ENCODE peak calls at places on chromosomes 2 and 18, in nine cellular contexts. U is endothelial cell, Q is bronchial epithelial cell, K is HFFc6, E is brain microvascular endothelial cell, D is A549, I is left ventricle myocardium superior, B is NCI-H2081, W is mucosa of descending colon. V is an unnamed sample.

GRCh38 chr18:30987479-30988241 is 54.9 kb downstream of the DSC3 start:
- DNase-seq in E (no peak), W (peak; percentile 69), K (no peak), D (peak; percentile 28), I (no peak), B (no peak), U (no peak), Q (peak; percentile 99), V (no peak)

GRCh38 chr2:85889648-85890281 is 975 bp upstream of the ST3GAL5 start:
- DNase-seq in E (no peak), K (no peak), D (no peak), W (peak; percentile 35), B (no peak), I (peak; percentile 50), U (no peak), Q (peak; percentile 15), V (no peak)

GRCh38 chr2:57373530-57373929 is 673.1 kb upstream of the VRK2 start:
- DNase-seq in Q (peak; percentile 85), I (no peak), B (no peak), W (no peak), D (no peak), U (no peak), E (peak; percentile 71), K (peak; percentile 84), V (no peak)

GRCh38 chr2:238426568-238427434 is at the start of gene ASB1:
- DNase-seq in K (peak; percentile 85), E (peak; percentile 92), Q (peak; percentile 70), U (peak; percentile 67), D (peak; percentile 62), I (peak; percentile 88), B (peak; percentile 81), W (peak; percentile 82), V (no peak)

GRCh38 chr18:68298340-68298739 is 416.6 kb downstream of the TMX3 start:
- DNase-seq in Q (no peak), I (no peak), W (no peak), B (peak; percentile 5), D (no peak), U (no peak), E (no peak), K (no peak), V (no peak)

GRCh38 chr2:54638103-54638502 is 85.4 kb upstream of the EML6 start:
- DNase-seq in E (no peak), D (no peak), W (no peak), K (no peak), U (no peak), I (no peak), B (no peak), Q (no peak), V (no peak)

GRCh38 chr2:39837856-39838453 is 58.9 kb upstream of the THUMPD2 start:
- DNase-seq in I (peak; percentile 29), W (peak; percentile 42), D (peak; percentile 44), Q (peak; percentile 49), U (no peak), B (no peak), K (peak; percentile 42), E (peak; percentile 53), V (no peak)

GRCh38 chr2:54409752-54410151 is 46.4 kb upstream of the SPTBN1 start:
- DNase-seq in B (no peak), I (no peak), Q (no peak), U (no peak), D (no peak), K (no peak), E (no peak), W (no peak), V (no peak)

GRCh38 chr2:216596234-216596985 is 36.8 kb upstream of the IGFBP2 start:
- DNase-seq in U (no peak), I (no peak), Q (no peak), K (peak; percentile 61), D (no peak), W (peak; percentile 47), E (peak; percentile 66), B (peak; percentile 91), V (no peak)

GRCh38 chr2:172106128-172106961 is 3.6 kb upstream of the DLX2 start:
- DNase-seq in K (peak; percentile 60), Q (no peak), I (peak; percentile 32), D (peak; percentile 82), W (no peak), U (no peak), B (no peak), E (no peak), V (peak; percentile 31)

GRCh38 chr2:19801367-19802087 is 100.3 kb downstream of the TTC32 start:
- DNase-seq in K (peak; percentile 95), W (no peak), I (peak; percentile 93), D (peak; percentile 95), U (no peak), Q (peak; percentile 92), E (peak; percentile 96), B (no peak), V (no peak)

GRCh38 chr2:219230201-219230540 is 565 bp downstream of the ANKZF1 start:
- DNase-seq in B (peak; percentile 28), Q (peak; percentile 55), W (peak; percentile 74), U (peak; percentile 61), I (peak; percentile 59), D (no peak), K (no peak), E (peak; percentile 44), V (no peak)

GRCh38 chr18:27181726-27182125 is 3.4 kb downstream of the CHST9 start:
- DNase-seq in I (no peak), K (no peak), D (no peak), U (no peak), E (no peak), B (peak; percentile 4), W (no peak), Q (no peak), V (no peak)

GRCh38 chr2:127025357-127026062 is 81.4 kb downstream of the BIN1 start:
- DNase-seq in E (peak; percentile 95), K (peak; percentile 79), D (peak; percentile 82), Q (peak; percentile 52), I (peak; percentile 76), U (peak; percentile 84), B (peak; percentile 92), W (peak; percentile 71), V (peak; percentile 65)

GRCh38 chr18:22001912-22002487 is 167.4 kb upstream of the GATA6 start:
- DNase-seq in U (no peak), I (no peak), K (no peak), W (peak; percentile 38), E (no peak), Q (no peak), B (no peak), D (no peak), V (no peak)

GRCh38 chr2:237482485-237482884 is 4.6 kb upstream of the MLPH start:
- DNase-seq in D (no peak), I (peak; percentile 88), E (no peak), W (peak; percentile 89), B (peak; percentile 39), Q (peak; percentile 59), K (no peak), U (no peak), V (peak; percentile 20)

GRCh38 chr2:75606851-75607798 is 39.5 kb upstream of the MRPL19 start:
- DNase-seq in K (peak; percentile 75), B (no peak), U (no peak), D (no peak), W (no peak), I (no peak), E (peak; percentile 83), Q (peak; percentile 73), V (no peak)

GRCh38 chr18:42730272-42730671 is 385.2 kb downstream of the RIT2 start:
- DNase-seq in Q (peak; percentile 7), K (no peak), W (no peak), B (no peak), U (no peak), I (no peak), D (no peak), E (no peak), V (no peak)

GRCh38 chr18:1585881-1586488 is 681.3 kb downstream of the ADCYAP1 start:
- DNase-seq in D (peak; percentile 0), E (peak; percentile 3), B (peak; percentile 58), W (no peak), U (no peak), K (peak; percentile 28), Q (peak; percentile 52), I (no peak), V (no peak)

GRCh38 chr2:95323347-95324155 is 26.4 kb downstream of the KCNIP3 start:
- DNase-seq in B (peak; percentile 68), W (peak; percentile 61), I (no peak), D (peak; percentile 32), U (peak; percentile 45), Q (peak; percentile 36), K (no peak), E (peak; percentile 15), V (peak; percentile 21)

GRCh38 chr2:42342795-42343241 is 18.2 kb downstream of the COX7A2L start:
- DNase-seq in I (no peak), D (no peak), B (no peak), U (no peak), K (no peak), Q (no peak), E (no peak), W (no peak), V (no peak)

GRCh38 chr18:51867767-51868166 is 472.2 kb upstream of the DCC start:
- DNase-seq in W (peak; percentile 10), E (peak; percentile 5), D (no peak), I (no peak), U (no peak), B (no peak), K (no peak), Q (peak; percentile 8), V (no peak)

GRCh38 chr18:45958730-45959129 is 8.4 kb downstream of the EPG5 start:
- DNase-seq in K (no peak), B (no peak), W (no peak), U (no peak), E (peak; percentile 51), Q (peak; percentile 22), D (no peak), I (no peak), V (no peak)

GRCh38 chr2:40315684-40316083 is 136.2 kb downstream of the SLC8A1 start:
- DNase-seq in E (peak; percentile 20), Q (peak; percentile 76), K (peak; percentile 62), B (peak; percentile 62), D (no peak), I (no peak), W (no peak), U (no peak), V (no peak)

GRCh38 chr2:20213651-20214565 is 11.0 kb downstream of the SDC1 start:
- DNase-seq in I (no peak), E (no peak), D (no peak), B (no peak), K (no peak), U (no peak), Q (peak; percentile 67), W (no peak), V (peak; percentile 72)